ENCODE peak calls at places on chromosomes 4 and X, in four cellular contexts. D, S, Z and P are unnamed samples.

GRCh38 chr4:13525606-13526281 is 18.6 kb downstream of the NKX3-2 start:
- DNase-seq in S (no peak), D (no peak), Z (no peak), P (no peak)

GRCh38 chr4:41746440-41747229 is 1.9 kb downstream of the PHOX2B start:
- DNase-seq in Z (no peak), D (no peak), S (no peak), P (no peak)

GRCh38 chr4:73603307-73603710 is 16.9 kb downstream of the RASSF6 start:
- DNase-seq in S (peak), D (no peak), Z (peak), P (no peak)

GRCh38 chr4:54945838-54946237 is 179.6 kb downstream of the KDR start:
- DNase-seq in D (no peak), Z (no peak), S (no peak), P (no peak)

GRCh38 chr4:158871050-158871724 is 102.4 kb downstream of the FNIP2 start:
- DNase-seq in Z (no peak), D (no peak), S (no peak), P (no peak)

GRCh38 chr4:95676190-95676589 is 127.4 kb upstream of the UNC5C start:
- DNase-seq in D (no peak), Z (no peak), S (peak), P (no peak)

GRCh38 chr4:120227568-120227967 is 160.9 kb upstream of the MAD2L1 start:
- DNase-seq in S (no peak), D (no peak), Z (no peak), P (no peak)

GRCh38 chr4:7708238-7708637 is 231.4 kb downstream of the AFAP1 start:
- DNase-seq in D (no peak), Z (no peak), S (no peak), P (no peak)

GRCh38 chr4:183591301-183591700 is 67.7 kb downstream of the RWDD4 start:
- DNase-seq in Z (no peak), D (no peak), S (peak), P (no peak)

GRCh38 chr4:31204895-31205294 is 484.7 kb downstream of the PCDH7 start:
- DNase-seq in D (no peak), Z (no peak), S (no peak), P (no peak)

GRCh38 chr4:5821665-5822358 is 71.1 kb downstream of the CRMP1 start:
- DNase-seq in D (no peak), Z (no peak), S (no peak), P (peak)

GRCh38 chrX:34365482-34365881 is 233.4 kb upstream of the FAM47A start:
- DNase-seq in D (no peak), Z (peak), S (peak), P (peak)

GRCh38 chr4:180100433-180101344 is 2142.5 kb upstream of the TENM3 start:
- DNase-seq in D (no peak), Z (no peak), S (no peak), P (no peak)

GRCh38 chrX:40877869-40878268 is 142.5 kb upstream of the MED14 start:
- DNase-seq in Z (peak), D (peak), S (peak), P (no peak)

GRCh38 chrX:34629572-34629971 is 27.5 kb downstream of the TMEM47 start:
- DNase-seq in Z (no peak), D (no peak), S (peak), P (no peak)

GRCh38 chr4:143531773-143532491 is 18.4 kb downstream of the SMARCA5 start:
- DNase-seq in Z (no peak), S (no peak), D (no peak), P (no peak)

GRCh38 chrX:22634751-22635150 is 362.0 kb downstream of the CBLL2 start:
- DNase-seq in S (no peak), Z (no peak), D (no peak), P (no peak)

GRCh38 chr4:8048856-8049686 is 109.4 kb upstream of the AFAP1 start:
- DNase-seq in S (no peak), Z (no peak), D (no peak), P (no peak)

GRCh38 chr4:55435136-55435535 is 39.4 kb downstream of the TMEM165 start:
- DNase-seq in D (no peak), Z (peak), S (peak), P (no peak)

GRCh38 chrX:16643160-16643559 is 6.8 kb upstream of the S100G start:
- DNase-seq in S (no peak), D (no peak), Z (no peak), P (no peak)

GRCh38 chrX:154719132-154719675 is 31.7 kb downstream of the GAB3 start:
- DNase-seq in D (peak), Z (no peak), S (peak), P (no peak)

GRCh38 chr4:154908168-154908567 is 127.1 kb downstream of the RBM46 start:
- DNase-seq in D (no peak), S (peak), Z (no peak), P (no peak)

GRCh38 chr4:16140520-16141249 is 56.9 kb upstream of the PROM1 start:
- DNase-seq in S (peak), D (no peak), Z (peak), P (peak)

GRCh38 chr4:183455431-183456145 is 11.2 kb downstream of the CDKN2AIP start:
- DNase-seq in D (no peak), Z (no peak), S (peak), P (no peak)

GRCh38 chr4:38233727-38234478 is 273.7 kb downstream of the PTTG2 start:
- DNase-seq in D (no peak), S (no peak), Z (no peak), P (no peak)

GRCh38 chr4:94480362-94480951 is 28.7 kb downstream of the PDLIM5 start:
- DNase-seq in Z (no peak), D (no peak), S (no peak), P (no peak)

GRCh38 chr4:172547724-172548123 is 620.9 kb upstream of the GALNT7 start:
- DNase-seq in D (no peak), S (no peak), Z (no peak), P (peak)

GRCh38 chr4:158581161-158581560 is 59.5 kb downstream of the RXFP1 start:
- DNase-seq in D (no peak), Z (no peak), S (no peak), P (no peak)

GRCh38 chr4:124694306-124694705 is 18.2 kb downstream of the ANKRD50 start:
- DNase-seq in Z (no peak), D (no peak), S (no peak), P (no peak)

GRCh38 chrX:110178179-110178865 is 139.6 kb downstream of the AMMECR1 start:
- DNase-seq in D (no peak), S (peak), Z (no peak), P (no peak)

GRCh38 chr4:134622194-134622593 is 420.6 kb upstream of the PABPC4L start:
- DNase-seq in Z (peak), D (no peak), S (no peak), P (no peak)

GRCh38 chr4:153281476-153281875 is 63.0 kb upstream of the MND1 start:
- DNase-seq in Z (no peak), S (no peak), D (no peak), P (no peak)

GRCh38 chrX:13432376-13432775 is 112.5 kb upstream of the ATXN3L start:
- DNase-seq in D (no peak), S (peak), Z (no peak), P (no peak)

GRCh38 chrX:123835661-123836371 is 24.0 kb upstream of the XIAP start:
- DNase-seq in Z (peak), S (peak), D (no peak), P (no peak)

GRCh38 chr4:7518871-7519637 is 84.3 kb upstream of the PSAPL1 start:
- DNase-seq in D (no peak), S (no peak), Z (no peak), P (no peak)

GRCh38 chrX:118823263-118824172 is at the start of gene ZCCHC12:
- DNase-seq in S (peak), D (peak), Z (peak), P (peak)